ENCODE peak calls at places on chromosome 7, in six cellular contexts. M, F, D, L, W and Y are unnamed samples. For H3K27me3, the result is how much of the 10 kb centered on the place peaks cover.

GRCh38 chr7:16785316-16785715 is 19.5 kb downstream of the AGR2 start:
- DNase-seq in W (no peak), L (no peak), F (no peak), M (no peak), D (no peak), Y (no peak)

GRCh38 chr7:154372106-154372505 is 319.9 kb downstream of the DPP6 start:
- DNase-seq in L (no peak), D (no peak), F (no peak), M (no peak), W (no peak), Y (no peak)

GRCh38 chr7:83514977-83515376 is 134.0 kb downstream of the SEMA3E start:
- DNase-seq in L (no peak), W (no peak), M (no peak), F (no peak), D (no peak), Y (no peak)

GRCh38 chr7:101701153-101701794 is 72.2 kb upstream of the MYL10 start:
- DNase-seq in D (no peak), M (no peak), F (no peak), W (no peak), L (no peak), Y (no peak)

GRCh38 chr7:158258411-158259130 is 329.1 kb downstream of the PTPRN2 start:
- DNase-seq in L (no peak), D (no peak), F (no peak), M (no peak), W (no peak), Y (no peak)

GRCh38 chr7:150972094-150972493 is 6.0 kb downstream of the KCNH2 start:
- DNase-seq in F (no peak), L (no peak), M (no peak), W (peak), D (no peak), Y (no peak)

GRCh38 chr7:45421096-45421495 is 153.1 kb upstream of the ADCY1 start:
- DNase-seq in F (no peak), D (no peak), M (no peak), W (no peak), L (peak), Y (no peak)

GRCh38 chr7:156919132-156919713 is 26.2 kb upstream of the LMBR1 start:
- DNase-seq in L (no peak), M (peak), D (no peak), W (no peak), F (no peak), Y (no peak)

GRCh38 chr7:116259821-116260440 is 49.6 kb downstream of the TES start:
- DNase-seq in F (no peak), W (no peak), L (no peak), D (no peak), M (no peak), Y (peak)

GRCh38 chr7:149500201-149500600 is 2.6 kb upstream of the ZNF746 start:
- DNase-seq in M (no peak), D (no peak), L (no peak), F (no peak), W (no peak), Y (no peak)

DNA sequence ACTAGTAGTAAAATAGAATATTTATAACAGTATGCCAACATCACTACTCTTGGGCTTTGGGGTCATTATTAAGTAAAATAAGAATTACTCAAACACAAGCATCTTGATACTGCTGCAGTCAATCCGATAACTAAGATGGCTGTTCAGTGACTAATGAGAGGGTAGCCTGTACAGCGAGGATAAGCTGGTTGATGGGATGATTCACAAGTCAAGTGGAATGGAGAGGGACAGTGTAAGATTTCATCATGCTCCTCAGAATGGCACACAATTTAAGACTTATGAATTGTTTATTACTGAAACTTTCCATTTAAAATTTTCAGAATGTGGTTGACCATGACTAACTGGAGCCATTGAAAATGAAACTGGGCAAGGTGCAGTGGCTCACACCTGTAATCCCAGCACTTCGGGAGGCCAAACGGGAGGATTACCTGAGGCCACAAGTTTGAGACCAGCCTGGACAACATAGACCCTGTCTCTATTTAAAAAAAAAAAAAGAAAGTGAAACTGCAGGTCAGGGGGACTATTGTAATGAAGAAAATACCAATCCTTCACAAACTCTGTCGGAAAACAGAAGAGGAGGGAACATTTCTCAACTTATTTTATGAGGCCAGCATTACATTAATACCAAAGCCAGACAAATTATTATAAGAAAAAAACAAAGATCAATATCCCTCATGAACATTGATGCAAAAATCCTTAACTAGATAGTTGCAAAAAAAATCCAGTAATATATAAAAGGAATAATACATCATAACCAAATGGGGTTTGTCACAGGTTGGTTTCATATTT is 11.2 kb downstream of the AVL9 start:
- DNase-seq in F (no peak), D (peak), L (no peak), M (no peak), W (no peak), Y (peak)
- H3K4me3 ChIP-seq in F (no peak), D (no peak), L (no peak), M (no peak), W (no peak), Y (no peak)

GRCh38 chr7:21426958-21427860 is 674 bp upstream of the SP4 start:
- DNase-seq in D (peak), M (peak), L (peak), F (peak), W (peak), Y (peak)
- TF ChIP-seq CTCF in D (no peak), M (peak), L (no peak), F (no peak), W (no peak), Y (no peak)

GRCh38 chr7:1354661-1355567 is 104.4 kb downstream of the MICALL2 start:
- DNase-seq in M (no peak), F (no peak), L (no peak), D (no peak), W (peak), Y (no peak)

GRCh38 chr7:1355568-1356340 is 103.5 kb downstream of the MICALL2 start:
- DNase-seq in W (peak), D (no peak), L (no peak), F (no peak), M (no peak), Y (no peak)

GRCh38 chr7:1351881-1352625 is 107.2 kb downstream of the MICALL2 start:
- DNase-seq in D (no peak), F (no peak), W (peak), L (no peak), M (no peak), Y (no peak)

GRCh38 chr7:1349351-1349761 is 109.9 kb downstream of the MICALL2 start:
- DNase-seq in F (no peak), D (no peak), M (no peak), L (no peak), W (peak), Y (no peak)

DNA sequence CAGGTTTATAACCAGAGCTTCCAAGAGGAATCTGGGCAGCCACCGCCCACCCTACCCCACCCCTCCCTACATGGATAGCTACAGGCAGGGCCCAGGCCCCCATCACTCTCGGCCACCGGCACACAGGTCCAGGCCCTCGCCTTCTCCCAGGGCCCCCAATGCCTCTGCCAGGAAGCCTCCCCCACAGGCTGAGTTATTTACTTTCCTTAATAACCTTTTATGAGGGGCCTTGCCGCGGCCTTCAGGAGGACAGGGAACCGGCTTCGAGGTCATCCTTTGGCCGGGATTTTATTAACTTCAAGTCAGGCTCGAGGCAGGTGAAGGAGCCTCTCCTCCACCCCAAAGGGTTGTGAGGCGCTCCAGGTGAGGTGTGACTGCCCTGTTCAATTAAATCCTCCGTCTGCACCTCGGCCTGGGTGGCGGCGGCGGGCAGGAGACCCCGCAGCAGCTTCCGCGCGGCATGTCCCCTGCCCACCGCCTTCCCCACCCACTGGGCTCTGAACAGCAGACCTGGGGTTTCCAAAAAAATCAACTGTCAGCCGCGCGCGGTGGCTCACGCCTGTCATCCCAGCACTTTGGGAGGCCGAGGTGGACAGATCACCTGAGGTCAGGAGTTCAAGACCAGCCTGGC is 106.5 kb downstream of the MICALL2 start:
- DNase-seq in D (no peak), L (no peak), F (no peak), M (no peak), W (peak), Y (no peak)
- H3K27me3 ChIP-seq in D (under half), L (under half), F (under half), M (under half), W (under half), Y (half or more)

DNA sequence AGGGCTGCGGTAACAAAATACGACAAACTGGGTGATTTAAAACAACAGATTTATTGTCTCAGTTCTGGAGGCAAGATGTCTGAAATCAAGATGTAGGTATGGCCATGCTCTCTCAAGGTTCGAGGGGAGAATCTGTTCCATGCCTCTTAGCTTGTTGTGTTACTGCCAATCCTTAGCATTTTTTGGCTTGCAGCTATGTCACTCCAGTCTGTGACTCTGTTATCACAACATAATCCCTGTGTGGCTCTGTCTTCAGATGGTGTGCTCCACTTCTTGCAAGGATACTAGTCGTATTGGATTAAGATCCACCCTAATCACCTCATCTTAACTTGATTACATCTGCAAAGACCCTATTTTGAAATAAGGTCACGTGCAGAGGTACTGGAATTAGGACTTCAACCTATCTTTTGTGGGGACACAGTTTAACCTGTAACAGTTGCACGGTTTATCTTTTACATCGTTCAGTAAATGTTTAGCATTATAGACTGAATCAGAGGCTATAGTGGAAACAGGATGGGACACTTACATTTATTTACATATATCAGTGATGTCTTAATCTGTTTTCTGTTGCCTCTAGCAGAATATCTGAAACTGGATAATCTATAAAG is 3.1 kb downstream of the C1GALT1 start:
- DNase-seq in D (no peak), W (no peak), F (no peak), L (no peak), M (no peak), Y (no peak)
- H3K4me3 ChIP-seq in D (no peak), W (no peak), F (no peak), L (no peak), M (no peak), Y (no peak)

GRCh38 chr7:29563590-29564454 is at the start of gene PRR15:
- DNase-seq in F (peak), M (peak), L (peak), D (no peak), W (peak), Y (no peak)
- TF ChIP-seq CTCF in F (no peak), M (no peak), L (no peak), D (no peak), W (no peak), Y (peak)